ENCODE peak calls at places on chromosomes 11 and 22, in seven cellular contexts. One of them, this sample, is unnamed.

GRCh38 chr11:57458410-57459111 is 1.8 kb upstream of the RTN4RL2 start:
- DNase-seq in activated T-cell treated with anti-CD3 and anti-CD28 coated beads for 24 hours: no peak
- DNase-seq in occipital lobe: peak; percentile 51
- DNase-seq in GM13976: peak; percentile 72
- DNase-seq in effector memory CD8-positive, alpha-beta T cell: peak; percentile 44
- DNase-seq in psoas muscle: peak; percentile 55
- DNase-seq in upper lobe of right lung: peak; percentile 82
- DNase-seq in this sample: no peak

GRCh38 chr11:82714346-82715174 is 19.1 kb downstream of the FAM181B start:
- DNase-seq in GM13976: no peak
- DNase-seq in effector memory CD8-positive, alpha-beta T cell: no peak
- DNase-seq in upper lobe of right lung: no peak
- DNase-seq in psoas muscle: no peak
- DNase-seq in occipital lobe: no peak
- DNase-seq in activated T-cell treated with anti-CD3 and anti-CD28 coated beads for 24 hours: no peak
- DNase-seq in this sample: no peak

GRCh38 chr11:61195016-61195695 is 8.2 kb upstream of the PGA3 start:
- DNase-seq in psoas muscle: no peak
- DNase-seq in activated T-cell treated with anti-CD3 and anti-CD28 coated beads for 24 hours: no peak
- DNase-seq in upper lobe of right lung: no peak
- DNase-seq in GM13976: no peak
- DNase-seq in occipital lobe: no peak
- DNase-seq in effector memory CD8-positive, alpha-beta T cell: no peak
- DNase-seq in this sample: no peak

GRCh38 chr22:24894998-24895397 is 51.5 kb downstream of the LHFPL7 start:
- DNase-seq in upper lobe of right lung: peak; percentile 79
- DNase-seq in occipital lobe: no peak
- DNase-seq in psoas muscle: peak; percentile 67
- DNase-seq in effector memory CD8-positive, alpha-beta T cell: no peak
- DNase-seq in activated T-cell treated with anti-CD3 and anti-CD28 coated beads for 24 hours: no peak
- DNase-seq in GM13976: no peak
- DNase-seq in this sample: no peak

GRCh38 chr11:68127791-68128681 is 6.8 kb upstream of the CHKA start:
- DNase-seq in occipital lobe: no peak
- DNase-seq in activated T-cell treated with anti-CD3 and anti-CD28 coated beads for 24 hours: no peak
- DNase-seq in effector memory CD8-positive, alpha-beta T cell: no peak
- DNase-seq in upper lobe of right lung: peak; percentile 90
- DNase-seq in GM13976: peak; percentile 51
- DNase-seq in psoas muscle: peak; percentile 46
- DNase-seq in this sample: no peak

GRCh38 chr11:44095506-44096359 is at the start of gene EXT2:
- DNase-seq in activated T-cell treated with anti-CD3 and anti-CD28 coated beads for 24 hours: peak; percentile 78
- DNase-seq in occipital lobe: peak; percentile 80
- DNase-seq in effector memory CD8-positive, alpha-beta T cell: peak; percentile 81
- DNase-seq in upper lobe of right lung: peak; percentile 95
- DNase-seq in GM13976: peak; percentile 95
- DNase-seq in psoas muscle: peak; percentile 89
- DNase-seq in this sample: peak; percentile 82

GRCh38 chr22:43530864-43531201 is 119.0 kb downstream of the MPPED1 start:
- DNase-seq in effector memory CD8-positive, alpha-beta T cell: no peak
- DNase-seq in psoas muscle: no peak
- DNase-seq in activated T-cell treated with anti-CD3 and anti-CD28 coated beads for 24 hours: no peak
- DNase-seq in occipital lobe: peak; percentile 52
- DNase-seq in GM13976: no peak
- DNase-seq in upper lobe of right lung: no peak
- DNase-seq in this sample: no peak

GRCh38 chr11:126403658-126404057 is 48.2 kb downstream of the ST3GAL4 start:
- DNase-seq in activated T-cell treated with anti-CD3 and anti-CD28 coated beads for 24 hours: no peak
- DNase-seq in effector memory CD8-positive, alpha-beta T cell: no peak
- DNase-seq in GM13976: no peak
- DNase-seq in upper lobe of right lung: peak; percentile 48
- DNase-seq in occipital lobe: no peak
- DNase-seq in psoas muscle: no peak
- DNase-seq in this sample: no peak

GRCh38 chr11:119759324-119759723 is 30.3 kb upstream of the NECTIN1 start:
- DNase-seq in psoas muscle: no peak
- DNase-seq in GM13976: no peak
- DNase-seq in activated T-cell treated with anti-CD3 and anti-CD28 coated beads for 24 hours: no peak
- DNase-seq in occipital lobe: no peak
- DNase-seq in upper lobe of right lung: peak; percentile 34
- DNase-seq in effector memory CD8-positive, alpha-beta T cell: no peak
- DNase-seq in this sample: no peak

GRCh38 chr11:34439521-34440258 is 956 bp downstream of the CAT start:
- DNase-seq in occipital lobe: no peak
- DNase-seq in activated T-cell treated with anti-CD3 and anti-CD28 coated beads for 24 hours: no peak
- DNase-seq in psoas muscle: no peak
- DNase-seq in GM13976: no peak
- DNase-seq in upper lobe of right lung: no peak
- DNase-seq in effector memory CD8-positive, alpha-beta T cell: no peak
- DNase-seq in this sample: no peak

GRCh38 chr11:124863137-124863825 is 2.0 kb upstream of the ROBO3 start:
- DNase-seq in psoas muscle: no peak
- DNase-seq in activated T-cell treated with anti-CD3 and anti-CD28 coated beads for 24 hours: no peak
- DNase-seq in occipital lobe: no peak
- DNase-seq in GM13976: no peak
- DNase-seq in effector memory CD8-positive, alpha-beta T cell: no peak
- DNase-seq in upper lobe of right lung: peak; percentile 77
- DNase-seq in this sample: no peak

GRCh38 chr22:48475661-48476345 is 1351.9 kb downstream of the BRD1 start:
- DNase-seq in effector memory CD8-positive, alpha-beta T cell: no peak
- DNase-seq in occipital lobe: no peak
- DNase-seq in GM13976: no peak
- DNase-seq in psoas muscle: no peak
- DNase-seq in upper lobe of right lung: peak; percentile 45
- DNase-seq in activated T-cell treated with anti-CD3 and anti-CD28 coated beads for 24 hours: no peak
- DNase-seq in this sample: no peak

This sample was measured in activated T-helper 1 cell treated with anti-CD3 and anti-CD28 coated beads, Interleukin-12 subunit alpha, Interleukin-12 subunit beta, Interleukin-2, Interleukin-4 antibody, amounts not matched to agents 30 ng/mL and 10 ng/mL and 1 ng/mL, durations not matched to agents 14 hours and 24 hours and 36 hours.